ENCODE peak calls at places on chromosome 2, in four cellular contexts. U is thoracic aorta, K is GM12878, C is pancreas. P is an unnamed sample.

GRCh38 chr2:44807344-44808025 is 134.0 kb upstream of the SIX3 start:
- DNase-seq in U (no peak), K (no peak), C (no peak), P (no peak)

GRCh38 chr2:126221506-126221905 is 434.5 kb upstream of the GYPC start:
- DNase-seq in U (no peak), K (no peak), C (no peak), P (no peak)

GRCh38 chr2:227759411-227760113 is 13.9 kb downstream of the SCYGR8 start:
- DNase-seq in U (no peak), K (no peak), C (no peak), P (peak; percentile 60)

GRCh38 chr2:26522325-26523120 is 44.6 kb upstream of the OTOF start:
- DNase-seq in U (no peak), K (no peak), C (no peak), P (no peak)

GRCh38 chr2:129922571-129923264 is 56.7 kb upstream of the RAB6C start:
- DNase-seq in U (no peak), K (no peak), C (peak; percentile 62), P (no peak)

GRCh38 chr2:228417966-228418365 is 236.5 kb upstream of the SPHKAP start:
- DNase-seq in U (no peak), K (no peak), C (no peak), P (no peak)

GRCh38 chr2:83365476-83365875 is 1093.6 kb downstream of the SUCLG1 start:
- DNase-seq in U (no peak), K (no peak), C (no peak), P (no peak)

GRCh38 chr2:197168705-197169104 is 141.9 kb downstream of the ANKRD44 start:
- DNase-seq in U (no peak), K (no peak), C (peak; percentile 66), P (peak; percentile 64)

GRCh38 chr2:162817921-162818320 is 20.6 kb downstream of the KCNH7 start:
- DNase-seq in U (no peak), K (no peak), C (no peak), P (no peak)

GRCh38 chr2:70927138-70927537 is 8.6 kb upstream of the ATP6V1B1 start:
- DNase-seq in U (no peak), K (no peak), C (peak; percentile 18), P (no peak)

GRCh38 chr2:199458017-199458805 is 472 bp upstream of the SATB2 start:
- DNase-seq in U (no peak), K (no peak), C (peak; percentile 71), P (peak; percentile 37)

GRCh38 chr2:237207641-237208040 is 122.0 kb downstream of the COPS8 start:
- DNase-seq in U (peak; percentile 62), K (no peak), C (no peak), P (no peak)

GRCh38 chr2:63537306-63537705 is 51.0 kb downstream of the WDPCP start:
- DNase-seq in U (no peak), K (no peak), C (no peak), P (no peak)

GRCh38 chr2:225735844-225736243 is 336.3 kb downstream of the NYAP2 start:
- DNase-seq in U (no peak), K (no peak), C (no peak), P (no peak)

GRCh38 chr2:126862730-126863129 is 36.0 kb upstream of the TEX51 start:
- DNase-seq in U (no peak), K (no peak), C (no peak), P (no peak)

GRCh38 chr2:65367517-65367916 is 64.9 kb downstream of the SPRED2 start:
- DNase-seq in U (no peak), K (no peak), C (no peak), P (no peak)

GRCh38 chr2:238100049-238100820 is at the start of gene ESPNL:
- DNase-seq in U (no peak), K (no peak), C (peak; percentile 56), P (no peak)

GRCh38 chr2:227499971-227500630 is 28.1 kb downstream of the AGFG1 start:
- DNase-seq in U (no peak), K (no peak), C (no peak), P (no peak)

GRCh38 chr2:122530812-122531211 is 775.4 kb downstream of the TSN start:
- DNase-seq in U (no peak), K (peak; percentile 16), C (no peak), P (no peak)

GRCh38 chr2:62197017-62197586 is 1.2 kb downstream of the B3GNT2 start:
- DNase-seq in U (no peak), K (no peak), C (peak; percentile 67), P (peak; percentile 34)

GRCh38 chr2:38598991-38599295 is 3.8 kb downstream of the HNRNPLL start:
- DNase-seq in U (no peak), K (no peak), C (no peak), P (no peak)

GRCh38 chr2:38598200-38598990 is 4.3 kb downstream of the HNRNPLL start:
- DNase-seq in U (no peak), K (no peak), C (no peak), P (no peak)

GRCh38 chr2:38596229-38596628 is 6.5 kb downstream of the HNRNPLL start:
- DNase-seq in U (no peak), K (no peak), C (no peak), P (no peak)

GRCh38 chr2:38599706-38600105 is 3.0 kb downstream of the HNRNPLL start:
- DNase-seq in U (no peak), K (no peak), C (no peak), P (no peak)

GRCh38 chr2:38597115-38597514 is 5.6 kb downstream of the HNRNPLL start:
- DNase-seq in U (no peak), K (no peak), C (no peak), P (no peak)
- H3K36me3 ChIP-seq in U (no peaks in the 10 kb centered on the region), K (no peaks in the 10 kb centered on the region), C (no peaks in the 10 kb centered on the region), P (no peaks in the 10 kb centered on the region)

GRCh38 chr2:86617738-86618137 is 5.9 kb downstream of the RNF103 start:
- DNase-seq in U (no peak), K (no peak), C (no peak), P (no peak)

GRCh38 chr2:86613515-86613914 is 10.2 kb downstream of the RNF103 start:
- DNase-seq in U (no peak), K (no peak), C (no peak), P (no peak)

GRCh38 chr2:86617153-86617552 is 6.5 kb downstream of the RNF103 start:
- DNase-seq in U (no peak), K (no peak), C (no peak), P (no peak)

GRCh38 chr2:86616502-86616901 is 7.2 kb downstream of the RNF103 start:
- DNase-seq in U (no peak), K (no peak), C (no peak), P (no peak)

DNA sequence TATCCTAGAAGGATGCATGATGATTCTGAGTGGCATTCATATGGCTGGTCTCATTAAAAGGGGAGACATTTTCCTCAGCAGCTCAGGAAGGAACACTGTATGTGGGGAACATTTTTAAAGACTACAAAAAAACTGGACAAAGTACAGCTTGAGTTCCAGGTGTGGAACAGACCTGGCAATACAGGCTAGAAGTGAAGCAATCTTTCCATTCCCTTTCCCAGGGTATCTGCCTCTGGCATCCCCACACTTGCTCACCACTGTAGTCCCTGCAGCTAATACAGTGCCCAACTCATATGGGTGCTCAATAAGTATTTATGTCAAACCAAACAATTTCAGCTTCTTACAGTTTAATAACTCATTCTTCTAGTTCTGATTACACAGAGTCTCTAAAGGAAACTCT is 8.1 kb downstream of the RNF103 start:
- DNase-seq in U (no peak), K (no peak), C (no peak), P (no peak)
- H3K36me3 ChIP-seq in U (peaks cover 29% of the 10 kb centered on the region), K (no peaks in the 10 kb centered on the region), C (no peaks in the 10 kb centered on the region), P (peaks cover 3% of the 10 kb centered on the region)

DNA sequence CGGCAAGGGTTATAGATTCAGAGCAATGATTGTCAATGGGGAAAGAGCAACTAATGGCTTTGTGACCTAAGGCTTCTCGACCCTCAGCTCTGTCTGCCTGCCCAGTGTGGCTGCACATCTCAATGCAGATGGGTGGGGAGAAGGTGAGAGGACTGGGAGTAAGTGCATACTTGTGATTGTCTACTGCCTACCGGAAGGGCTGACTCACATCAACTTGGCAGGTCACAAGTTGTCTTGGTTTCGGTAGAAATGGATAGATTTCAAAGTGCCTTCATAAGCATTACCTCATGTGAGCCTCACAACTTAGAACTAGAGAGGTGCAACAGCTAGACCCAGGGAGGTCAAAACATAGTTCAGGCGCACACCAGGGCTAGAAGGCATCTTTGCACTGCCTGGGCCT is 29.4 kb downstream of the STAT1 start:
- DNase-seq in U (no peak), K (no peak), C (no peak), P (no peak)
- H3K36me3 ChIP-seq in U (peaks cover 52% of the 10 kb centered on the region), K (peaks cover 54% of the 10 kb centered on the region), C (peaks cover 6% of the 10 kb centered on the region), P (peaks cover 7% of the 10 kb centered on the region)

GRCh38 chr2:241584446-241584845 is 25.9 kb downstream of the BOK start:
- DNase-seq in U (no peak), K (no peak), C (no peak), P (no peak)
- H3K36me3 ChIP-seq in U (peaks cover 35% of the 10 kb centered on the region), K (peaks cover 7% of the 10 kb centered on the region), C (peaks cover 3% of the 10 kb centered on the region), P (no peaks in the 10 kb centered on the region)

GRCh38 chr2:223894968-223895367 is 50.2 kb downstream of the WDFY1 start:
- DNase-seq in U (no peak), K (no peak), C (no peak), P (no peak)
- H3K36me3 ChIP-seq in U (peaks cover 21% of the 10 kb centered on the region), K (no peaks in the 10 kb centered on the region), C (no peaks in the 10 kb centered on the region), P (peaks cover 4% of the 10 kb centered on the region)

GRCh38 chr2:207733597-207734240 is 22.3 kb downstream of the CCNYL1 start:
- DNase-seq in U (no peak), K (no peak), C (no peak), P (no peak)

GRCh38 chr2:207725815-207726578 is 14.6 kb downstream of the CCNYL1 start:
- DNase-seq in U (no peak), K (no peak), C (no peak), P (no peak)

GRCh38 chr2:207727256-207727655 is 15.8 kb downstream of the CCNYL1 start:
- DNase-seq in U (no peak), K (no peak), C (no peak), P (no peak)

GRCh38 chr2:207731138-207731537 is 19.7 kb downstream of the CCNYL1 start:
- DNase-seq in U (no peak), K (no peak), C (no peak), P (no peak)

GRCh38 chr2:207729465-207729998 is 18.1 kb downstream of the CCNYL1 start:
- DNase-seq in U (no peak), K (no peak), C (no peak), P (no peak)
- H3K36me3 ChIP-seq in U (no peaks in the 10 kb centered on the region), K (no peaks in the 10 kb centered on the region), C (no peaks in the 10 kb centered on the region), P (no peaks in the 10 kb centered on the region)

GRCh38 chr2:173956454-173956853 is 8.7 kb downstream of the SP3 start:
- DNase-seq in U (no peak), K (no peak), C (no peak), P (no peak)

GRCh38 chr2:173959358-173959884 is 5.8 kb downstream of the SP3 start:
- DNase-seq in U (no peak), K (no peak), C (no peak), P (no peak)

GRCh38 chr2:173959909-173960308 is 5.3 kb downstream of the SP3 start:
- DNase-seq in U (no peak), K (no peak), C (no peak), P (no peak)

GRCh38 chr2:173957517-173957916 is 7.7 kb downstream of the SP3 start:
- DNase-seq in U (no peak), K (no peak), C (no peak), P (no peak)

GRCh38 chr2:173958198-173958846 is 6.9 kb downstream of the SP3 start:
- DNase-seq in U (no peak), K (no peak), C (no peak), P (no peak)
- H3K36me3 ChIP-seq in U (peaks cover 14% of the 10 kb centered on the region), K (peaks cover 4% of the 10 kb centered on the region), C (no peaks in the 10 kb centered on the region), P (peaks cover 5% of the 10 kb centered on the region)